ENCODE peak calls at places on chromosomes 16 and 17, in five cellular contexts. One of them, this sample, is unnamed.

GRCh38 chr16:87265261-87265660 is 51.9 kb downstream of the C16orf95 start:
- DNase-seq in EH: no peak
- DNase-seq in caudate nucleus: no peak
- DNase-seq in ecto neural progenitor cell: no peak
- DNase-seq in hippocampal formation: no peak
- DNase-seq in this sample: no peak

GRCh38 chr17:76772842-76773521 is 35.1 kb downstream of the MFSD11 start:
- DNase-seq in ecto neural progenitor cell: no peak
- DNase-seq in caudate nucleus: no peak
- DNase-seq in hippocampal formation: no peak
- DNase-seq in EH: peak
- DNase-seq in this sample: peak

GRCh38 chr16:86277236-86277635 is 233.1 kb upstream of the FOXF1 start:
- DNase-seq in caudate nucleus: no peak
- DNase-seq in hippocampal formation: no peak
- DNase-seq in EH: no peak
- DNase-seq in ecto neural progenitor cell: no peak
- DNase-seq in this sample: no peak

GRCh38 chr17:43701318-43701743 is 39.6 kb upstream of the MEOX1 start:
- DNase-seq in caudate nucleus: no peak
- DNase-seq in ecto neural progenitor cell: no peak
- DNase-seq in EH: peak
- DNase-seq in hippocampal formation: no peak
- DNase-seq in this sample: peak

GRCh38 chr17:45372325-45372869 is 55.6 kb upstream of the MAP3K14 start:
- DNase-seq in caudate nucleus: no peak
- DNase-seq in ecto neural progenitor cell: peak
- DNase-seq in hippocampal formation: no peak
- DNase-seq in EH: peak
- DNase-seq in this sample: peak

GRCh38 chr17:79813826-79814623 is 17.1 kb upstream of the CBX8 start:
- DNase-seq in EH: no peak
- DNase-seq in ecto neural progenitor cell: peak
- DNase-seq in caudate nucleus: no peak
- DNase-seq in hippocampal formation: no peak
- DNase-seq in this sample: no peak

GRCh38 chr17:28320215-28321061 is 1.4 kb downstream of the TMEM97 start:
- DNase-seq in hippocampal formation: no peak
- DNase-seq in caudate nucleus: no peak
- DNase-seq in EH: no peak
- DNase-seq in ecto neural progenitor cell: no peak
- DNase-seq in this sample: no peak

GRCh38 chr17:11712445-11712844 is 114.2 kb downstream of the DNAH9 start:
- DNase-seq in caudate nucleus: no peak
- DNase-seq in EH: no peak
- DNase-seq in hippocampal formation: no peak
- DNase-seq in ecto neural progenitor cell: no peak
- DNase-seq in this sample: no peak

GRCh38 chr16:29025218-29025617 is 40.4 kb downstream of the LAT start:
- DNase-seq in EH: no peak
- DNase-seq in caudate nucleus: no peak
- DNase-seq in hippocampal formation: no peak
- DNase-seq in ecto neural progenitor cell: no peak
- DNase-seq in this sample: no peak

GRCh38 chr17:68456529-68457167 is 648 bp downstream of the WIPI1 start:
- DNase-seq in EH: peak
- DNase-seq in ecto neural progenitor cell: peak
- DNase-seq in caudate nucleus: peak
- DNase-seq in hippocampal formation: peak
- DNase-seq in this sample: peak

GRCh38 chr17:77821114-77821513 is 137.4 kb upstream of the TNRC6C start:
- DNase-seq in caudate nucleus: no peak
- DNase-seq in EH: no peak
- DNase-seq in hippocampal formation: no peak
- DNase-seq in ecto neural progenitor cell: no peak
- DNase-seq in this sample: no peak

GRCh38 chr17:37488009-37488604 is 1.6 kb upstream of the DUSP14 start:
- DNase-seq in caudate nucleus: no peak
- DNase-seq in EH: peak
- DNase-seq in ecto neural progenitor cell: no peak
- DNase-seq in hippocampal formation: peak
- DNase-seq in this sample: peak

GRCh38 chr16:46688101-46688656 is 799 bp downstream of the VPS35 start:
- DNase-seq in caudate nucleus: no peak
- DNase-seq in EH: peak
- DNase-seq in hippocampal formation: peak
- DNase-seq in ecto neural progenitor cell: no peak
- DNase-seq in this sample: no peak

GRCh38 chr16:1286492-1287094 is 22.8 kb upstream of the UBE2I start:
- DNase-seq in EH: no peak
- DNase-seq in ecto neural progenitor cell: no peak
- DNase-seq in caudate nucleus: no peak
- DNase-seq in hippocampal formation: no peak
- DNase-seq in this sample: no peak

GRCh38 chr16:12613131-12613991 is 190.3 kb downstream of the CPPED1 start:
- DNase-seq in ecto neural progenitor cell: no peak
- DNase-seq in caudate nucleus: no peak
- DNase-seq in EH: peak
- DNase-seq in hippocampal formation: no peak
- DNase-seq in this sample: peak

GRCh38 chr17:64388961-64389565 is 1.6 kb downstream of the PECAM1 start:
- DNase-seq in hippocampal formation: no peak
- DNase-seq in caudate nucleus: no peak
- DNase-seq in EH: no peak
- DNase-seq in ecto neural progenitor cell: no peak
- DNase-seq in this sample: peak

GRCh38 chr17:36686123-36686669 is 84.8 kb downstream of the MRM1 start:
- DNase-seq in EH: peak
- DNase-seq in ecto neural progenitor cell: no peak
- DNase-seq in caudate nucleus: no peak
- DNase-seq in hippocampal formation: no peak
- DNase-seq in this sample: no peak

GRCh38 chr17:2964370-2964769 is 99.0 kb downstream of the OR1D5 start:
- DNase-seq in caudate nucleus: no peak
- DNase-seq in ecto neural progenitor cell: no peak
- DNase-seq in EH: no peak
- DNase-seq in hippocampal formation: no peak
- DNase-seq in this sample: no peak

GRCh38 chr16:11073407-11073806 is 129.0 kb downstream of the CLEC16A start:
- DNase-seq in ecto neural progenitor cell: no peak
- DNase-seq in EH: no peak
- DNase-seq in caudate nucleus: no peak
- DNase-seq in hippocampal formation: no peak
- DNase-seq in this sample: no peak

GRCh38 chr17:44830359-44831269 is 527 bp upstream of the GJC1 start:
- DNase-seq in caudate nucleus: no peak
- DNase-seq in hippocampal formation: no peak
- DNase-seq in ecto neural progenitor cell: peak
- DNase-seq in EH: peak
- DNase-seq in this sample: peak

This sample was measured in dermis blood vessel endothelial cell.